ENCODE peak calls at places on chromosomes 3 and 15, in eight cellular contexts. D is stomach, V is ovary, C is adrenal gland, T is Panc1, W is endothelial cell of umbilical vein, J is endodermal cell, G is prostate gland. K is an unnamed sample.

GRCh38 chr15:92845109-92845508 is 55.0 kb upstream of the CHD2 start:
- DNase-seq in D (no peak), V (no peak), C (no peak), T (no peak), W (peak; percentile 81), J (no peak), G (peak; percentile 24), K (no peak)

GRCh38 chr3:49157289-49157688 is 8.8 kb downstream of the CCDC71 start:
- DNase-seq in D (no peak), V (no peak), C (no peak), T (no peak), W (no peak), J (no peak), G (no peak), K (no peak)

GRCh38 chr3:133490468-133491351 is 82.8 kb upstream of the CDV3 start:
- DNase-seq in D (no peak), V (no peak), C (no peak), T (no peak), W (no peak), J (no peak), G (no peak), K (no peak)

GRCh38 chr15:43238691-43239131 is 17.9 kb upstream of the EPB42 start:
- DNase-seq in D (no peak), V (no peak), C (no peak), T (no peak), W (no peak), J (no peak), G (no peak), K (no peak)

GRCh38 chr3:38334656-38335055 is 11.9 kb upstream of the XYLB start:
- DNase-seq in D (no peak), V (no peak), C (no peak), T (no peak), W (no peak), J (no peak), G (no peak), K (no peak)

GRCh38 chr15:95559875-95560394 is 770.6 kb upstream of the NR2F2 start:
- DNase-seq in D (no peak), V (no peak), C (peak; percentile 63), T (no peak), W (peak; percentile 78), J (no peak), G (no peak), K (no peak)

GRCh38 chr3:195823286-195823685 is 11.6 kb upstream of the MUC4 start:
- DNase-seq in D (peak; percentile 51), V (no peak), C (no peak), T (no peak), W (no peak), J (no peak), G (no peak), K (peak; percentile 39)

GRCh38 chr15:90082140-90082713 is 20.0 kb downstream of the IDH2 start:
- DNase-seq in D (no peak), V (no peak), C (no peak), T (no peak), W (no peak), J (peak; percentile 75), G (no peak), K (no peak)

GRCh38 chr3:143974877-143975238 is 3.2 kb downstream of the DIPK2A start:
- DNase-seq in D (no peak), V (no peak), C (no peak), T (no peak), W (peak; percentile 56), J (no peak), G (no peak), K (no peak)

GRCh38 chr15:31197497-31198414 is 96.2 kb upstream of the TRPM1 start:
- DNase-seq in D (peak; percentile 54), V (no peak), C (no peak), T (no peak), W (peak; percentile 43), J (peak; percentile 90), G (no peak), K (peak; percentile 23)

GRCh38 chr3:88151358-88151757 is 1.6 kb downstream of the C3orf38 start:
- DNase-seq in D (no peak), V (no peak), C (no peak), T (no peak), W (peak; percentile 16), J (no peak), G (no peak), K (no peak)

GRCh38 chr3:191336833-191337232 is 6.5 kb upstream of the UTS2B start:
- DNase-seq in D (no peak), V (no peak), C (no peak), T (no peak), W (no peak), J (no peak), G (no peak), K (no peak)

GRCh38 chr3:162491957-162492356 is 995.3 kb downstream of the OTOL1 start:
- DNase-seq in D (no peak), V (no peak), C (no peak), T (no peak), W (no peak), J (no peak), G (no peak), K (no peak)

GRCh38 chr3:48238506-48239085 is 2.3 kb upstream of the ZNF589 start:
- DNase-seq in D (no peak), V (no peak), C (no peak), T (no peak), W (no peak), J (no peak), G (no peak), K (no peak)

GRCh38 chr3:129996073-129996472 is 21.6 kb downstream of the TRH start:
- DNase-seq in D (no peak), V (no peak), C (no peak), T (no peak), W (no peak), J (no peak), G (no peak), K (no peak)

GRCh38 chr3:58998476-58999117 is 51.2 kb downstream of the CFAP20DC start:
- DNase-seq in D (no peak), V (no peak), C (peak; percentile 61), T (peak; percentile 71), W (peak; percentile 79), J (no peak), G (no peak), K (no peak)

DNA sequence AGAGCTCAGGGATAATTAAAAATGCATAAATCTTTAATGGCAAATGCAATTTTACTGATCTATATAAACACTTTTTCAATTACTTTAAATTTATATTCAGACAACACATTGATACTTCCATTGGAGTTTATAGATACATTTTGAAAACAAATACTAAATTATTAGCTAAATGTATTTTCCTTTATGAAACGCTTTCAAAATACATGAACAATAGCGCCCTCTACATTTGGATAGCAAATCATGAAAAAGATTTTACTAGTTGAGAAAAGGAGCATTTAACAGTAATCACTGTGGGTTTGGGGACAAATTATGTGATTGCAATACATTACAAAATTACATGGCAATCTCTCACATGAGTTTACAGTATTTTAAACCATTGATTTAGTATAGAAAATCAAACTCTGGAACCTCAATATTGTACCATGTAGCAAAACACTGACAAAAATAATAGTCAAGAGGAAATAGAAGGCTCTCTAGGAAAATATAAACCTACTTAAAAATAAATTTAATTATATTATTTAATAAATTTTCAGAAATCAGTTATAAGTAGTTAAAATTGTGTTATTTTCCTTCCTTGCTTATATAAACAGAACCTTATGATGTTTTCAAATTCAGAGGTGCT is 207.9 kb downstream of the ZIC1 start:
- DNase-seq in D (no peak), V (no peak), C (no peak), T (no peak), W (peak; percentile 13), J (no peak), G (no peak), K (no peak)
- TF ChIP-seq CTCF in D (no peak), V (no peak), C (peak; percentile 34), T (peak; percentile 30), W (peak; percentile 28), J (peak; percentile 86), G (no peak), K (peak; percentile 19)

DNA sequence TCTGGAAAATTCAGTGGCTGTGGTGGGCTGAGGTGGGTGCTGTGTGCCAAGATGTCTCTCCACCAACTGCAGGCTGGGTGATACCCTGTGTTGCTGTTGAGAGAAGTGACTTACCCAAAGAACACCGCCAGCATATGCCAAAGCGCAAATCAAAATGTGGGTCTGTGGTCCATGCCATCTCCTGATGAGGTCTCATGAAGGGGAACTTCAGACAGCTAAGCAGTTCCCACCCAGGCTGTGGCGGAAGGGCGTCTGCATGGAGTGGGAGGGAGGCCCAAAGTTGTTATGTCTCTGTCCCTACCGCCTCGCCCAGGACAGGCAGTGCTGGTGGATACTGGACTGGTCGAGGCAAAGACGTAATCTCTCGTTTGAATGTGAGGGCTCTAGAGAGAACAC is 70.9 kb upstream of the PLXNA1 start:
- DNase-seq in D (no peak), V (no peak), C (no peak), T (no peak), W (no peak), J (no peak), G (no peak), K (peak; percentile 19)
- H3K27ac ChIP-seq in D (peak overlapping the region; percentile 65), V (no peak overlapping the region), C (no peak overlapping the region), T (no peak overlapping the region), W (peak overlapping the region; percentile 59), J (no peak overlapping the region), G (no peak overlapping the region), K (no peak overlapping the region)

DNA sequence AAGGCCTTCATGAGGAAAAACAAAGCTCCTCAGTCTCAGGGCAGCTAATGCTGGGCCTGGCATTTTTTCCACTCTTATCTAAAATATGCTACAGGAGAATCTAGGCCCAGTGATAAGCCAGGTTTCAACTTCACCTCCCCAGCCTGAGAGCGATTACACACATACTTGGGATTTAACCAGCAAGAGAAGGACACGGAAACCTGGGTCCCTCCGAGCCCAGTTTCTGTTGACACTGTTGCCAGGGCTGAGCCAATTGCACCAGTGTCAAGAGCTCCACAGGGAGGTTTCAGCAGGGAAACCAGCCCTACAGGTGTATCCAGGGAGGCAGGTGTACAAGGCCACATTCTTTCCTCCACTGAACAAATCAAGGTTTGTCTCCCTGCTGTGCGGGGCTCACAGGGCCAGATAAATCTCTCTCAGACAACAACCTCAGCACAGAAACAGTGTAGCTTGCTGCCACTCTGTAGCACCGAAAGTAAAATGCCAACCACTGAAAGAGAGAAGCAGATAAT is 85.4 kb downstream of the MAGI1 start:
- DNase-seq in D (peak; percentile 93), V (peak; percentile 18), C (peak; percentile 47), T (no peak), W (peak; percentile 52), J (peak; percentile 93), G (peak; percentile 94), K (peak; percentile 96)
- H3K4me1 ChIP-seq in D (peaks cover 36% of the 10 kb centered on the region), V (peaks cover 13% of the 10 kb centered on the region), C (peaks cover 35% of the 10 kb centered on the region), T (peaks cover 15% of the 10 kb centered on the region), W (peaks cover 83% of the 10 kb centered on the region), J (peaks cover 24% of the 10 kb centered on the region), G (peaks cover 8% of the 10 kb centered on the region), K (peaks cover 73% of the 10 kb centered on the region)

GRCh38 chr3:126375835-126376331 is 18.7 kb upstream of the KLF15 start:
- DNase-seq in D (no peak), V (peak; percentile 15), C (no peak), T (no peak), W (no peak), J (no peak), G (no peak), K (no peak)

GRCh38 chr3:126380011-126380768 is 14.5 kb upstream of the CFAP100 start:
- DNase-seq in D (peak; percentile 20), V (no peak), C (no peak), T (no peak), W (no peak), J (no peak), G (no peak), K (no peak)

GRCh38 chr3:126377211-126377610 is 17.5 kb upstream of the CFAP100 start:
- DNase-seq in D (no peak), V (no peak), C (no peak), T (no peak), W (no peak), J (no peak), G (no peak), K (no peak)

GRCh38 chr3:126376464-126376863 is 18.2 kb upstream of the CFAP100 start:
- DNase-seq in D (peak; percentile 7), V (no peak), C (no peak), T (no peak), W (no peak), J (no peak), G (no peak), K (no peak)

GRCh38 chr3:126378341-126378751 is 16.4 kb upstream of the CFAP100 start:
- DNase-seq in D (no peak), V (no peak), C (no peak), T (no peak), W (no peak), J (no peak), G (no peak), K (no peak)
- TF ChIP-seq CTCF in D (no peak), V (no peak), C (no peak), T (no peak), W (no peak), J (no peak), G (no peak), K (no peak)